ENCODE peak calls at places on chromosomes 16 and 17, in nine cellular contexts. U is EH; B is T-helper 9 cell; Z is ACHN; T is AML-193; R is CD4-positive, CD25-positive, alpha-beta regulatory T cell; A is AG04449; M is activated CD4-positive, alpha-beta T cell treated with anti-CD3 and anti-CD28 coated beads, Interleukin-2, amount 10 ng/mL, durations not matched to agents 7 days and 5 days; E is Caki2. O is an unnamed sample.

GRCh38 chr16:81099958-81100357 is 3.8 kb upstream of the GCSH start:
- DNase-seq in R (no peak), T (no peak), M (no peak), U (no peak), E (no peak), B (no peak), A (no peak), Z (no peak), O (no peak)

GRCh38 chr17:9924735-9925191 is 19.7 kb upstream of the RCVRN start:
- DNase-seq in R (no peak), T (peak; percentile 22), U (peak; percentile 67), E (peak; percentile 62), Z (peak; percentile 85), M (no peak), A (no peak), B (no peak), O (peak; percentile 68)

GRCh38 chr17:1010586-1010985 is 13.7 kb downstream of the TIMM22 start:
- DNase-seq in B (no peak), A (no peak), Z (no peak), E (no peak), R (no peak), M (no peak), U (no peak), T (no peak), O (no peak)

GRCh38 chr17:79126139-79126538 is 51.5 kb downstream of the ENGASE start:
- DNase-seq in A (no peak), Z (peak; percentile 21), E (no peak), M (no peak), R (no peak), U (peak; percentile 3), T (no peak), B (no peak), O (no peak)

GRCh38 chr17:79612468-79613194 is 1.8 kb upstream of the RBFOX3 start:
- DNase-seq in Z (peak; percentile 64), M (peak; percentile 55), R (no peak), E (peak; percentile 14), A (no peak), U (peak; percentile 16), B (peak; percentile 7), T (peak; percentile 32), O (peak; percentile 88)

GRCh38 chr16:3577302-3577752 is at the start of gene NLRC3:
- DNase-seq in U (no peak), E (no peak), B (peak; percentile 34), R (peak; percentile 18), Z (no peak), T (peak; percentile 12), M (peak; percentile 61), A (no peak), O (no peak)

GRCh38 chr17:55693244-55694216 is 29.1 kb downstream of the TMEM100 start:
- DNase-seq in Z (no peak), B (no peak), R (no peak), E (no peak), M (no peak), T (peak; percentile 4), A (no peak), U (peak; percentile 19), O (no peak)

GRCh38 chr16:72985148-72985882 is 62.6 kb downstream of the ZFHX3 start:
- DNase-seq in R (no peak), E (no peak), U (peak; percentile 89), M (no peak), B (no peak), T (no peak), Z (no peak), A (peak; percentile 69), O (no peak)

GRCh38 chr17:74372426-74372825 is 5.1 kb downstream of the GPR142 start:
- DNase-seq in E (no peak), M (no peak), R (no peak), B (no peak), T (no peak), U (no peak), Z (no peak), A (no peak), O (no peak)

GRCh38 chr16:50531901-50532300 is 16.3 kb upstream of the NKD1 start:
- DNase-seq in R (no peak), B (no peak), M (no peak), A (no peak), E (no peak), U (no peak), T (no peak), Z (no peak), O (no peak)

GRCh38 chr17:49759203-49759602 is 4.7 kb downstream of the FAM117A start:
- DNase-seq in U (no peak), R (no peak), A (no peak), T (no peak), E (no peak), Z (no peak), B (no peak), M (no peak), O (no peak)

GRCh38 chr17:10217916-10218315 is 19.5 kb upstream of the GAS7 start:
- DNase-seq in Z (no peak), A (no peak), B (no peak), T (no peak), R (no peak), E (no peak), U (no peak), M (no peak), O (no peak)

GRCh38 chr17:21201302-21201602 is 12.7 kb downstream of the TMEM11 start:
- DNase-seq in E (no peak), R (no peak), T (no peak), A (no peak), M (no peak), Z (no peak), U (peak; percentile 84), B (no peak), O (no peak)

GRCh38 chr16:15434425-15435215 is at the start of gene BMERB1:
- DNase-seq in U (peak; percentile 79), E (peak; percentile 70), B (no peak), R (peak; percentile 10), A (no peak), Z (peak; percentile 56), M (peak; percentile 29), T (no peak), O (peak; percentile 66)

GRCh38 chr17:72931635-72932034 is 160.9 kb downstream of the SLC39A11 start:
- DNase-seq in E (peak; percentile 73), T (no peak), U (no peak), Z (peak; percentile 83), M (no peak), R (no peak), A (no peak), B (no peak), O (no peak)

GRCh38 chr17:77208217-77208808 is 67.5 kb downstream of the SEC14L1 start:
- DNase-seq in U (peak; percentile 80), M (no peak), R (no peak), A (no peak), E (peak; percentile 53), B (no peak), Z (peak; percentile 21), T (peak; percentile 4), O (peak; percentile 39)

GRCh38 chr17:70929226-70929625 is 759.9 kb downstream of the KCNJ2 start:
- DNase-seq in A (no peak), R (no peak), M (no peak), E (no peak), B (no peak), Z (no peak), U (no peak), T (no peak), O (no peak)

GRCh38 chr17:77440571-77440981 is 299.8 kb downstream of the SEC14L1 start:
- DNase-seq in E (no peak), Z (no peak), T (peak; percentile 79), M (peak; percentile 60), B (no peak), U (no peak), A (no peak), R (no peak), O (no peak)

GRCh38 chr17:11692688-11693087 is 94.4 kb downstream of the DNAH9 start:
- DNase-seq in T (no peak), E (no peak), Z (no peak), A (no peak), B (no peak), R (no peak), U (no peak), M (no peak), O (no peak)

O was measured in HEK293T.